ENCODE peak calls at places on chromosome 21, in nine cellular contexts. L is choroid plexus epithelial cell, V is fibroblast of pulmonary artery, I is fibroblast of lung, Y is endothelial cell, H is B cell, U is psoas muscle, C is stomach, M is epithelial cell of proximal tubule. S is an unnamed sample.

GRCh38 chr21:36079010-36079649 is 9.3 kb downstream of the CBR1 start:
- DNase-seq in U (no peak), L (peak), I (no peak), V (no peak), H (peak), Y (no peak), M (no peak), C (peak), S (no peak)

GRCh38 chr21:40447016-40447415 is 399.9 kb downstream of the DSCAM start:
- DNase-seq in L (no peak), Y (no peak), V (no peak), I (no peak), M (no peak), U (no peak), H (no peak), C (no peak), S (no peak)

GRCh38 chr21:31647650-31648049 is 11.8 kb upstream of the SOD1 start:
- DNase-seq in V (no peak), M (no peak), C (no peak), I (no peak), U (no peak), Y (no peak), H (peak), L (no peak), S (no peak)

GRCh38 chr21:43864806-43865470 is at the start of gene AGPAT3:
- DNase-seq in I (peak), L (no peak), Y (no peak), H (peak), C (no peak), M (no peak), U (no peak), V (no peak), S (peak)

GRCh38 chr21:16587141-16587570 is 857.4 kb downstream of the USP25 start:
- DNase-seq in Y (no peak), M (peak), V (peak), U (peak), L (peak), I (peak), H (no peak), C (peak), S (no peak)

GRCh38 chr21:16624468-16625102 is 888.3 kb upstream of the CXADR start:
- DNase-seq in I (no peak), L (no peak), Y (no peak), M (no peak), C (no peak), V (no peak), H (no peak), U (no peak), S (no peak)

GRCh38 chr21:37098756-37099155 is 25.7 kb downstream of the TTC3 start:
- DNase-seq in U (no peak), Y (no peak), M (no peak), C (no peak), I (no peak), H (no peak), V (no peak), L (no peak), S (no peak)

GRCh38 chr21:15893902-15894301 is 164.1 kb downstream of the USP25 start:
- DNase-seq in H (no peak), U (no peak), Y (no peak), M (no peak), C (no peak), L (no peak), V (no peak), I (no peak), S (no peak)

GRCh38 chr21:39315603-39316002 is 2.2 kb upstream of the BRWD1 start:
- DNase-seq in Y (no peak), V (no peak), L (no peak), M (no peak), H (no peak), U (no peak), C (no peak), I (no peak), S (no peak)

GRCh38 chr21:40732998-40733397 is 114.0 kb downstream of the DSCAM start:
- DNase-seq in U (no peak), Y (no peak), L (no peak), M (no peak), I (no peak), V (no peak), H (no peak), C (no peak), S (no peak)

GRCh38 chr21:37220433-37220980 is 46.6 kb downstream of the VPS26C start:
- DNase-seq in U (no peak), L (peak), M (no peak), V (peak), H (peak), Y (peak), I (peak), C (no peak), S (peak)

GRCh38 chr21:43361127-43361492 is 65.8 kb downstream of the SIK1 start:
- DNase-seq in V (no peak), H (no peak), L (peak), Y (no peak), U (peak), M (no peak), C (no peak), I (no peak), S (no peak)

GRCh38 chr21:38351961-38352521 is 95.2 kb downstream of the KCNJ15 start:
- DNase-seq in C (no peak), U (no peak), M (peak), V (peak), I (peak), L (peak), H (no peak), Y (no peak), S (no peak)

GRCh38 chr21:25898671-25899070 is 163.9 kb downstream of the GABPA start:
- DNase-seq in I (no peak), L (peak), H (no peak), M (no peak), Y (no peak), C (no peak), U (no peak), V (peak), S (no peak)

GRCh38 chr21:38219049-38219628 is 37.7 kb upstream of the KCNJ15 start:
- DNase-seq in U (no peak), M (no peak), H (peak), L (peak), Y (peak), I (peak), V (peak), C (peak), S (peak)

GRCh38 chr21:37592496-37592895 is 225.9 kb downstream of the DYRK1A start:
- DNase-seq in L (no peak), C (no peak), Y (no peak), I (no peak), U (no peak), V (no peak), M (no peak), H (no peak), S (no peak)

GRCh38 chr21:44428281-44428942 is 26.9 kb upstream of the LRRC3 start:
- DNase-seq in Y (peak), C (peak), I (no peak), L (no peak), U (peak), V (no peak), M (no peak), H (no peak), S (no peak)

GRCh38 chr21:9837946-9838801 is 683.2 kb upstream of the TPTE start:
- DNase-seq in H (no peak), V (no peak), U (peak), M (no peak), Y (no peak), I (no peak), C (no peak), L (no peak), S (peak)

GRCh38 chr21:36542312-36543101 is 62.6 kb upstream of the CLDN14 start:
- DNase-seq in Y (no peak), U (no peak), C (peak), V (peak), M (no peak), I (no peak), L (peak), H (no peak), S (peak)

GRCh38 chr21:25329227-25329626 is 278.1 kb downstream of the MRPL39 start:
- DNase-seq in M (peak), L (peak), C (no peak), V (peak), I (peak), H (no peak), Y (no peak), U (no peak), S (no peak)

GRCh38 chr21:24411429-24411828 is 1195.9 kb downstream of the MRPL39 start:
- DNase-seq in C (no peak), H (no peak), U (no peak), M (no peak), L (no peak), Y (no peak), I (no peak), V (no peak), S (no peak)

GRCh38 chr21:36156815-36157670 is at the start of gene DOP1B:
- DNase-seq in V (no peak), H (peak), U (no peak), I (no peak), M (no peak), L (no peak), Y (no peak), C (no peak), S (peak)

GRCh38 chr21:34635307-34635706 is 20.4 kb upstream of the RCAN1 start:
- DNase-seq in V (no peak), H (no peak), C (no peak), L (no peak), U (no peak), M (no peak), Y (peak), I (no peak), S (no peak)
- TF ChIP-seq CTCF in V (peak), H (peak), C (peak), L (peak), U (peak), M (peak), Y (no peak), I (peak), S (peak)

GRCh38 chr21:27477321-27477720 is 510.4 kb upstream of the ADAMTS5 start:
- DNase-seq in I (no peak), V (no peak), C (no peak), M (no peak), H (no peak), Y (no peak), U (no peak), L (no peak), S (no peak)

GRCh38 chr21:27475363-27475955 is 508.6 kb upstream of the ADAMTS5 start:
- DNase-seq in V (no peak), H (no peak), M (no peak), I (peak), Y (no peak), L (peak), C (no peak), U (no peak), S (no peak)

GRCh38 chr21:27480841-27481261 is 514.0 kb upstream of the ADAMTS5 start:
- DNase-seq in Y (no peak), C (no peak), M (peak), U (no peak), V (peak), H (no peak), I (peak), L (peak), S (no peak)

DNA sequence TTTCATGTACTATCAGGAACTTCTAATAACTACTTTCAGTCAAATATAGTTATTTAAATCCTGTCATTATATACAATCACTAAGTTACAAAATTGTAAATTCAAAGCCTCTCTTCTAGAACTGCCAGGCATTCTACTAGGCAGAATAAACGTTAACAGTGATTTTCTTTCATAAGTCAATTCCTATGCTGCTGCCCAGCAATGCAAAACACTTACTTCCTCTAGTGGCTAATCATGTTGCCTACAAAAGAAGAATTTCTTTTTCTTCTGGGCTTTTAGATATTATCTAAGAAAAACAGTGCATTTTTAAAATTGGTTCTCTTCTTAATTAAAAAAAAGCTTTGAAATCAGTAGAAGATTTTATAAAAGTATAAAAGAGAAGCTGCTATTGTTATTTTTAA is 509.8 kb upstream of the ADAMTS5 start:
- DNase-seq in L (peak), M (no peak), Y (no peak), H (no peak), U (no peak), V (peak), I (peak), C (no peak), S (no peak)
- TF ChIP-seq CTCF in L (peak), M (peak), Y (no peak), H (no peak), U (peak), V (peak), I (peak), C (peak), S (no peak)

DNA sequence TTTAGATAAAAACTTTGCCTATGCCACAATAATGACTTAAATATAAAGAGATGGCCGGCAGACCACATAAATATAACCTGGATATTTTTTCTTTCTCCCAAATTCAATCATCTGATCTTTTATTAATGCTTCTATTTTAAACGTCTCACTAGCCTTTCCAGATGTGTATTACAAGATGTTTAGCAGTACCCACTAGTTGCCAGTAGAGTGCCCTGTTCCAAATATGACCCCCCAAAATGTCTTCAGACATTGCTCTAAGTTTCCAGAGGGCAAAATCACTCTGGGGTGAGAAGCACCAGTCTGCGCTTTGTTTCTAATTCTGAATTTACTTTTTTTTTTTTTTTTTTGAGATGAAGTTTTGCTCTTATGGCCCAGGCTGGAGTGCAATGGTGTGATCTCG is 268.1 kb downstream of the GRIK1 start:
- DNase-seq in L (no peak), U (no peak), Y (no peak), H (no peak), I (no peak), C (no peak), M (no peak), V (no peak), S (no peak)
- TF ChIP-seq CTCF in L (peak), U (no peak), Y (peak), H (no peak), I (peak), C (no peak), M (no peak), V (peak), S (no peak)

DNA sequence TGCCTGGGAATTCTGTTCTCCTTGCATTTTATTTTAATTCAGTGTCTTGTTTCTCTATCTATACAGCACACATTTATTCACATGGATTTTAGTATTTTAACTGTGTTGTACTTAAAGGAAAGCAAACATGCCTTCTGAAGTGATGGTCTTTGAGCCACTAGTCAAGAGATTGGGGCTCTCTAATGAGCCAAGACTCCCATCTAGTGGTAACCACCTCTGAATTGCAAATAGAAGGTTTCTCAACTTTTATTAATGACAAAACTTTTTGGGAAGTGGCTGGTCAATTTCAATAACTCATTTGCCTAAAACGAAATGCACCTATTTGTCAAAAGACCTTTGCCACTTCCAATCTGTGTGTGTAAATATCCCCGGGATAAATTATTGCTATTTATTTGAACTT is 199.6 kb downstream of the LTN1 start:
- DNase-seq in U (no peak), Y (no peak), V (peak), H (no peak), I (peak), C (no peak), L (peak), M (no peak), S (no peak)
- TF ChIP-seq CTCF in U (peak), Y (no peak), V (peak), H (no peak), I (peak), C (no peak), L (peak), M (peak), S (no peak)

GRCh38 chr21:42047821-42048613 is 23.1 kb upstream of the UMODL1 start:
- DNase-seq in H (no peak), I (peak), V (peak), U (peak), Y (no peak), L (peak), M (peak), C (peak), S (peak)

GRCh38 chr21:42044871-42045495 is 26.1 kb upstream of the UMODL1 start:
- DNase-seq in L (no peak), I (no peak), C (no peak), M (no peak), H (no peak), V (no peak), U (no peak), Y (no peak), S (no peak)

GRCh38 chr21:42048870-42049577 is 22.1 kb upstream of the UMODL1 start:
- DNase-seq in Y (no peak), I (no peak), V (no peak), M (no peak), L (no peak), C (no peak), H (no peak), U (no peak), S (no peak)

GRCh38 chr21:42051788-42052187 is 19.3 kb upstream of the UMODL1 start:
- DNase-seq in C (no peak), V (no peak), U (no peak), Y (no peak), M (no peak), I (peak), L (no peak), H (no peak), S (no peak)

DNA sequence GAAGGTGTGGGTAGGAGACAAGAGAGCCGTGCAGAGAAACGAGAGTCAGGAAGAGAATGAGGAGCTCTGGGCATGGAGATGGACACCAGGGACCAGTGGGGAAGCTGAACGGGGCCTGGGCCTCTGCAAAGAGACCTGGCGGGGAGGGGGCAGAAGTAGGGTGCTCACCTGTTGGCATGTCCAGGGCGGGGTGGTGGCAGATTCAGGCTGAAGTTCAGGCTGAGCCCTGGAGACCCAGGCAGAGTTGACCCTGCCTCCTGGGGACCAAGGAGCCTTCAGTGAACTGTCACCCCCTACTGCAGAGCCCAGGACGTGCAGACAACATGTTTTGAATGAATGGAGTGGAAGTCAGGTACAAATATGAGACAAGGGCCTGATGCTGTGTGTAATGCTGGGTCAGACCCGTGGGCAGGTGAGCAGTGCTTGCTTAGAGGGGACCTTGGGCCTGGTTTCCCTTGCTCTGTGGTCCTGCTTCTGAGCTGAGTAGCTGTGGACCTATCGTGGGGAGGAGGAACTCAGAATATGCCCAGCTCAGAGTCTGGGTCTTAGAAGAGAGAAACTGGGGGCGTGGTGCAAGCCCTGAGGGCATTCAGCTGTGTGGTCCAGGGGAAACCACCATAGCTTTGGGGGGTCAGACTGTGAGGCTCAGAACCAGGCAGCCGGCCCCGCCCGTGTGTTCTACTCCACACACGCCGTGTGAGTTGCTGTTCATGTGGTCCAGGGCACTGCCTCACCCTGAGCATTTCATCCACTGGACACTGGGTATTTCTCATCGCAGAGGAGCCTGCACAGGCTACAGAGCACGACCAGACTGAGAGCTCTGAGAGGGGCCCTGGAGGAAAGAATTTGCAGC is 21.3 kb upstream of the UMODL1 start:
- DNase-seq in U (no peak), M (no peak), C (no peak), I (no peak), L (no peak), H (no peak), V (no peak), Y (no peak), S (no peak)
- TF ChIP-seq CTCF in U (no peak), M (no peak), C (no peak), I (no peak), L (no peak), H (no peak), V (no peak), Y (no peak), S (peak)

DNA sequence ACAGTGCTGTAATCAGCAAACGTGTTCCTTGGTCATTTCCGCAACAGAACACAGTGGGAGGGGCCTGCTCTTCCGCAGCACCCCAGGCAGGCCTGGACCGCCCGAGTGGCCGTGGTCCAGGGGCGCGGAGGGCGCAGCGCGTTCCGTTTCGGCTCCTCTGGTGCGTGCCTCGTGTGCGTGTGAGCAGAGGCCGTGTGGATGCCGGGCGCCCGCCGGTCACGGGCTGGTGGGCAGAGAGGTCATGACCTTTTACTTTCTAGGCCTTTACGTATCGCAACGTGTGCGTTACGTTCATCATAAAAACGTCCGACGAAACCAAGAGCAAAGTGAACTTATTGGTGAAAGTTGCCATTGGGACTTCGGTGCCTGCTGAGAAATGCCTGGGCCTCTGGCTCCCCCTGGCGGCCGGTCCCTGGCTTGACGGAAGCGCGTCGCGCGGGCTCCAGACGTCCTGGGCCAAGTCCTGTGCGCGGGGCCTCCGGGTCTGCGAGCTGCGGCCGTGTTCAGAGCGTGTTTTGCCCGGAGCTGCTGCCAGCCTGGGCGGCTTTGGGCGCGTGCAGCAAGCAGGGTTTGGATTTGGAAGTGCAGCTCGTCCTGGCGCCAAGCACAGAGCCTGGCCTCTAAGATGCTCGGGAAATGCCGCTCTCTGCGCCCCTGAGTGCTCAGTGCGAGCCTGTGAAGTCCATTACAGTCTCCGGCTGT is 34.4 kb downstream of the COL18A1 start:
- DNase-seq in I (peak), H (peak), C (peak), V (peak), M (peak), U (peak), L (peak), Y (peak), S (peak)
- TF ChIP-seq CTCF in I (peak), H (peak), C (peak), V (peak), M (peak), U (peak), L (peak), Y (peak), S (peak)

DNA sequence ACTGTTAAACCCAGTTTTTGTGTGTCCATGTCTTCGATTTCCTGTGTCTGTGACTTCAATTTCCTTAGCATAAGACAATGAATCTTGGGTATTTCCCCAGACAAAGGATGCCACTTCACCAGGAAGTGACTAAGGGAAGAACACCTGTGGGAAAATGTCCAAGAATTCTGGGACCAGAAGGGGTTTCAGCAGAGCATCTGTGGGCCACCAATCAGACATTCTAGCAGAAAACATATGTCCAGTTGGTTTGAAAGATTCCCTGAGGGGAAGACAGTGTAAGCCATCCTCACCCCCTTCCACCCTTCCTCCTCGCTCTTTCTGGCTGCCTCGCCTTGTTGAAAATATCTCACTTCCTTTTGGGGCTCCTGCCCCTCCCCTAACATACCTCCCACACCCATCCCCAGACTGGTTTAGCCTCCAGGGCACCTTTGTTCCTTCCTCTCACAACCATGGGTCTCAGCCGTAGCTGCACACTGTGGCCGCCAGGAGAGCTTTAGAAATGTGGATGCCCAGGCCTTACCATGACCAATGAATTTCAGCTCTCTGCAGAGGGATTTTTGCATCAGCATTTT is 25.5 kb upstream of the IFNAR1 start:
- DNase-seq in Y (no peak), V (no peak), U (no peak), C (no peak), H (peak), M (no peak), I (no peak), L (no peak), S (peak)
- TF ChIP-seq CTCF in Y (no peak), V (no peak), U (no peak), C (no peak), H (peak), M (no peak), I (no peak), L (no peak), S (peak)

S was measured in GM13977.